ENCODE peak calls at places on chromosomes 2 and 18, in six cellular contexts. H is colonic mucosa, D is IMR-90, J is GM23248, O is heart left ventricle, Y is breast epithelium. B is an unnamed sample.

GRCh38 chr2:128591841-128592822 is 273.5 kb upstream of the HS6ST1 start:
- DNase-seq in D (no peak), H (no peak), J (no peak), O (no peak), Y (no peak), B (no peak)

GRCh38 chr2:33518929-33519328 is 42.5 kb downstream of the RASGRP3 start:
- DNase-seq in D (peak; percentile 83), Y (no peak), H (no peak), O (no peak), J (peak; percentile 65), B (no peak)

GRCh38 chr2:127826047-127826446 is 15.1 kb upstream of the WDR33 start:
- DNase-seq in H (no peak), O (no peak), Y (no peak), D (peak; percentile 50), J (no peak), B (no peak)

GRCh38 chr2:20562540-20563225 is 88.2 kb downstream of the HS1BP3 start:
- DNase-seq in D (no peak), H (no peak), O (peak; percentile 13), Y (no peak), J (no peak), B (no peak)

GRCh38 chr2:20643060-20643459 is 7.8 kb downstream of the HS1BP3 start:
- DNase-seq in D (no peak), O (no peak), Y (no peak), H (no peak), J (no peak), B (no peak)

GRCh38 chr2:201182650-201183372 is at the start of gene CASP10:
- DNase-seq in D (peak; percentile 55), O (no peak), H (peak; percentile 65), J (peak; percentile 82), Y (no peak), B (no peak)

GRCh38 chr2:1020206-1020605 is 69.6 kb downstream of the SNTG2 start:
- DNase-seq in Y (no peak), J (no peak), H (no peak), D (no peak), O (no peak), B (no peak)

GRCh38 chr2:85504434-85505261 is 34.3 kb upstream of the MAT2A start:
- DNase-seq in H (no peak), Y (peak; percentile 31), J (peak; percentile 97), D (peak; percentile 97), O (peak; percentile 61), B (no peak)

GRCh38 chr2:24579053-24579803 is 88.2 kb downstream of the NCOA1 start:
- DNase-seq in Y (no peak), D (no peak), H (no peak), O (no peak), J (peak; percentile 2), B (no peak)

GRCh38 chr2:234290671-234291070 is 206.2 kb downstream of the ARL4C start:
- DNase-seq in D (no peak), O (no peak), H (no peak), J (no peak), Y (no peak), B (no peak)

GRCh38 chr2:23746141-23746863 is 180.6 kb downstream of the ATAD2B start:
- DNase-seq in Y (no peak), O (no peak), J (no peak), H (no peak), D (no peak), B (no peak)

GRCh38 chr2:85828725-85829124 is 60.1 kb downstream of the ST3GAL5 start:
- DNase-seq in H (no peak), D (no peak), O (no peak), J (no peak), Y (peak; percentile 5), B (no peak)

GRCh38 chr2:36456227-36456788 is 100.7 kb downstream of the CRIM1 start:
- DNase-seq in O (peak; percentile 92), D (peak; percentile 81), J (peak; percentile 59), Y (no peak), H (peak; percentile 67), B (no peak)

GRCh38 chr2:128595763-128596452 is 277.2 kb upstream of the HS6ST1 start:
- DNase-seq in H (no peak), J (no peak), D (no peak), O (no peak), Y (no peak), B (no peak)

GRCh38 chr2:222049946-222050345 is 248.9 kb downstream of the PAX3 start:
- DNase-seq in O (no peak), H (no peak), J (peak; percentile 37), D (peak; percentile 23), Y (no peak), B (no peak)

GRCh38 chr18:51135361-51135760 is 62.1 kb downstream of the MEX3C start:
- DNase-seq in J (peak; percentile 89), Y (no peak), H (no peak), O (no peak), D (peak; percentile 35), B (no peak)

GRCh38 chr18:31657823-31658669 is 26.3 kb downstream of the B4GALT6 start:
- DNase-seq in O (no peak), Y (no peak), H (peak; percentile 34), J (no peak), D (no peak), B (no peak)

GRCh38 chr2:135030826-135031225 is 16.4 kb downstream of the MAP3K19 start:
- DNase-seq in J (peak; percentile 60), H (no peak), D (peak; percentile 65), Y (no peak), O (no peak), B (no peak)

GRCh38 chr2:184579226-184579625 is 19.1 kb upstream of the ZNF804A start:
- DNase-seq in D (no peak), Y (no peak), O (no peak), H (no peak), J (no peak), B (no peak)

GRCh38 chr2:68292108-68292710 is 27.5 kb downstream of the CNRIP1 start:
- DNase-seq in H (no peak), J (peak; percentile 50), D (peak; percentile 37), Y (no peak), O (no peak), B (no peak)

GRCh38 chr2:143029141-143029540 is 100.1 kb upstream of the ARHGAP15 start:
- DNase-seq in D (peak; percentile 77), J (no peak), Y (no peak), O (no peak), H (no peak), B (no peak)

GRCh38 chr18:24995056-24995455 is 356.9 kb downstream of the ZNF521 start:
- DNase-seq in J (peak; percentile 81), D (peak; percentile 83), O (no peak), H (no peak), Y (no peak), B (no peak)

GRCh38 chr2:163856941-163857340 is 121.1 kb upstream of the FIGN start:
- DNase-seq in J (peak; percentile 3), Y (no peak), O (no peak), H (no peak), D (no peak), B (no peak)

GRCh38 chr2:226552571-226553285 is 246.9 kb downstream of the IRS1 start:
- DNase-seq in O (no peak), Y (no peak), D (no peak), H (no peak), J (no peak), B (no peak)

GRCh38 chr2:159684796-159685195 is 27.5 kb upstream of the MARCHF7 start:
- DNase-seq in O (no peak), D (peak; percentile 75), H (no peak), Y (no peak), J (peak; percentile 77), B (no peak)

GRCh38 chr18:29838556-29838955 is 1204.0 kb downstream of the DSC3 start:
- DNase-seq in Y (no peak), D (no peak), O (no peak), H (no peak), J (no peak), B (no peak)
- H3K9me3 ChIP-seq in Y (no peaks in the 10 kb centered on the region), D (no peaks in the 10 kb centered on the region), O (no peaks in the 10 kb centered on the region), H (no peaks in the 10 kb centered on the region), J (no peaks in the 10 kb centered on the region), B (no peaks in the 10 kb centered on the region)

DNA sequence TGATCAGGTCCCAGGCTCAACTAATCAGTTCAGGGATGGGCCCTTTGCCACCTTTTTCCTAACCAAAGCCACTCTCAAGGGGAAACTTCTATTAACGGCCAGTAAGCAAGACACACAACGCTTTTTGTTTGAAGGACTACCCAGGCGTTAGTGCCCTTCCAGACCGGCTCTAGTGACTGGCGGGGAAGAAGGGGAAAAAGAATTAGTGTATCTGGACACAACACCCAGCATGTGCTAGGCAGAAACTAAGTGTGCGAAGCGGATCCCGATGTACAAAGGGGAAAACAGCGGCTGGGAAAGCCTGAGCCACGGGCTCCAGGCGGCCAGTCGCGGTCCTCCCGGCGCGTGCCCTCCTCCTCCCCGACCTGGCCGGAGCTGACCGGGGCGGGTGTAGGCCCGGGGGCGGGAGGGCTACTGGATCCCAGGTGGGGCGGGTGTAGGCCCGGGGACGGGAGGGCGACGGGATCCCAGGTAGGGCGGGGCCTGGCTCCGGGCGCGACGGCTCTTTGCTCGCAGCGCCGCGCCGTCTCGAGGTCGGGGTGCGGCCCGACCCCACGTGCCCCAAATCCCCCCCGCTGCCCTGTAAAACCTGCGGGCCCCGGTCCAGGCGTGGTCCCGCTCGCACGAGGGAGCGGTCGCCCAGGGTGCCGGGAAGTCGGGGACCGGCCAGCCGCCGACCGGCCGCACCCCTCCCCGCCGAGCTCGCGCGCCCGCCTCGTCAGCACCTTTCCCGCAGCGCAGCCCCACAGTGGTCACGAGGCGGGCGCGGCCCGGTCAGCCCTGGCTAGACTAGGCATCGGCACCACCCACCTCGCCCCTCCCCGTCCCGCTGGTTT is 48.8 kb downstream of the C2orf42 start:
- DNase-seq in D (peak; percentile 38), H (no peak), J (peak; percentile 75), Y (peak; percentile 35), O (no peak), B (no peak)
- H3K4me3 ChIP-seq in D (peak overlapping the region; percentile 45), H (peak overlapping the region; percentile 51), J (peak overlapping the region; percentile 73), Y (peak overlapping the region; percentile 69), O (peak overlapping the region; percentile 73), B (peak overlapping the region; percentile 74)

GRCh38 chr18:47410139-47410538 is 158.7 kb upstream of the SKOR2 start:
- DNase-seq in J (no peak), O (no peak), D (no peak), Y (no peak), H (no peak), B (no peak)

GRCh38 chr18:47403949-47404348 is 152.5 kb upstream of the SKOR2 start:
- DNase-seq in Y (no peak), O (no peak), J (no peak), H (no peak), D (no peak), B (no peak)

GRCh38 chr18:47409519-47409918 is 158.1 kb upstream of the SKOR2 start:
- DNase-seq in D (no peak), H (no peak), J (no peak), Y (no peak), O (no peak), B (no peak)

GRCh38 chr18:47407736-47408135 is 156.3 kb upstream of the SKOR2 start:
- DNase-seq in J (no peak), H (no peak), Y (no peak), D (no peak), O (no peak), B (no peak)

DNA sequence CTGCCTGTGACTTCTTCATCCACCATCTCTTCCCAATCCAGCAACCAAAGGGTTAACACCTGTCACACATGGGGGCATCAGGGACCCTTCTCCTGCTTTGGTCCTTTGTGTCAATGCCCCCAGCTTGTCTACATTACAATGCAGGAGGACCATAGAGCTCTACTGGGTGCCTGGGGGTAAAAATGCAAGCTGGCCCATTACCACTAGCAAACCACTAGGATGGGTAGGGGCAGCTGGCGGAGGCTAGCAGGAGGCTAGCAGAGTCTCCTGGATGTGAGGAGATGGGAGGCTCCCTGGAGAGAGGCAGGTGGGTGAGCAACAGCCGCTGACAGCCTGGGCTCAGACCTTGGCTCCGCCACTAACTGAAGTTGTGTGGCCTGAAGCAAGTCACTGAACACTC is 153.4 kb upstream of the SKOR2 start:
- DNase-seq in D (no peak), O (no peak), J (no peak), H (no peak), Y (no peak), B (no peak)
- H3K9me3 ChIP-seq in D (peaks cover 10% of the 10 kb centered on the region), O (no peaks in the 10 kb centered on the region), J (no peaks in the 10 kb centered on the region), H (no peaks in the 10 kb centered on the region), Y (no peaks in the 10 kb centered on the region), B (no peaks in the 10 kb centered on the region)

GRCh38 chr2:111632661-111633060 is 251.3 kb downstream of the ANAPC1 start:
- DNase-seq in D (peak; percentile 71), O (no peak), J (no peak), Y (no peak), H (no peak), B (no peak)
- H3K4me3 ChIP-seq in D (no peak overlapping the region), O (no peak overlapping the region), J (no peak overlapping the region), Y (no peak overlapping the region), H (no peak overlapping the region), B (no peak overlapping the region)